ENCODE peak calls at places on chromosome 16, in seven cellular contexts. One of them, this sample, is unnamed.

GRCh38 chr16:50627419-50627818 is 53.7 kb downstream of the SNX20 start:
- DNase-seq in upper lobe of right lung: no peak
- DNase-seq in endothelial cell: no peak
- DNase-seq in B cell: peak
- DNase-seq in H9: peak
- DNase-seq in fibroblast of the aortic adventitia: peak
- DNase-seq in tibial nerve: no peak
- DNase-seq in this sample: no peak

GRCh38 chr16:67986949-67987348 is 6.7 kb upstream of the DPEP3 start:
- DNase-seq in upper lobe of right lung: no peak
- DNase-seq in tibial nerve: no peak
- DNase-seq in H9: no peak
- DNase-seq in endothelial cell: no peak
- DNase-seq in B cell: no peak
- DNase-seq in fibroblast of the aortic adventitia: no peak
- DNase-seq in this sample: no peak

GRCh38 chr16:50025544-50025931 is 513 bp downstream of the CNEP1R1 start:
- DNase-seq in tibial nerve: no peak
- DNase-seq in H9: no peak
- DNase-seq in upper lobe of right lung: no peak
- DNase-seq in endothelial cell: peak
- DNase-seq in B cell: no peak
- DNase-seq in fibroblast of the aortic adventitia: peak
- DNase-seq in this sample: no peak

GRCh38 chr16:3745751-3746355 is 28.5 kb upstream of the TRAP1 start:
- DNase-seq in H9: no peak
- DNase-seq in upper lobe of right lung: no peak
- DNase-seq in B cell: no peak
- DNase-seq in fibroblast of the aortic adventitia: peak
- DNase-seq in tibial nerve: no peak
- DNase-seq in endothelial cell: no peak
- DNase-seq in this sample: no peak

GRCh38 chr16:22098538-22099255 is 6.4 kb downstream of the VWA3A start:
- DNase-seq in upper lobe of right lung: no peak
- DNase-seq in fibroblast of the aortic adventitia: peak
- DNase-seq in H9: no peak
- DNase-seq in endothelial cell: no peak
- DNase-seq in tibial nerve: no peak
- DNase-seq in B cell: peak
- DNase-seq in this sample: peak

GRCh38 chr16:65154321-65154720 is 32.5 kb upstream of the CDH11 start:
- DNase-seq in fibroblast of the aortic adventitia: no peak
- DNase-seq in tibial nerve: no peak
- DNase-seq in H9: peak
- DNase-seq in B cell: no peak
- DNase-seq in upper lobe of right lung: no peak
- DNase-seq in endothelial cell: no peak
- DNase-seq in this sample: no peak

GRCh38 chr16:57299009-57299718 is 14.7 kb upstream of the PLLP start:
- DNase-seq in tibial nerve: no peak
- DNase-seq in H9: no peak
- DNase-seq in fibroblast of the aortic adventitia: no peak
- DNase-seq in B cell: no peak
- DNase-seq in upper lobe of right lung: no peak
- DNase-seq in endothelial cell: no peak
- DNase-seq in this sample: no peak

GRCh38 chr16:28187595-28188004 is 24.2 kb downstream of the XPO6 start:
- DNase-seq in H9: no peak
- DNase-seq in B cell: peak
- DNase-seq in fibroblast of the aortic adventitia: no peak
- DNase-seq in upper lobe of right lung: no peak
- DNase-seq in tibial nerve: no peak
- DNase-seq in endothelial cell: no peak
- DNase-seq in this sample: no peak

GRCh38 chr16:89545044-89545830 is 15.2 kb upstream of the RPL13 start:
- DNase-seq in upper lobe of right lung: no peak
- DNase-seq in fibroblast of the aortic adventitia: no peak
- DNase-seq in endothelial cell: no peak
- DNase-seq in tibial nerve: no peak
- DNase-seq in H9: no peak
- DNase-seq in B cell: no peak
- DNase-seq in this sample: no peak

GRCh38 chr16:89547291-89547690 is 13.2 kb upstream of the RPL13 start:
- DNase-seq in H9: no peak
- DNase-seq in fibroblast of the aortic adventitia: no peak
- DNase-seq in upper lobe of right lung: no peak
- DNase-seq in tibial nerve: no peak
- DNase-seq in B cell: no peak
- DNase-seq in endothelial cell: no peak
- DNase-seq in this sample: no peak

GRCh38 chr16:89545831-89546574 is 14.5 kb upstream of the RPL13 start:
- DNase-seq in upper lobe of right lung: peak
- DNase-seq in H9: no peak
- DNase-seq in endothelial cell: no peak
- DNase-seq in B cell: no peak
- DNase-seq in tibial nerve: no peak
- DNase-seq in fibroblast of the aortic adventitia: no peak
- DNase-seq in this sample: no peak

GRCh38 chr16:89547860-89548259 is 12.6 kb upstream of the RPL13 start:
- DNase-seq in H9: no peak
- DNase-seq in tibial nerve: no peak
- DNase-seq in upper lobe of right lung: no peak
- DNase-seq in B cell: no peak
- DNase-seq in fibroblast of the aortic adventitia: no peak
- DNase-seq in endothelial cell: no peak
- DNase-seq in this sample: no peak

DNA sequence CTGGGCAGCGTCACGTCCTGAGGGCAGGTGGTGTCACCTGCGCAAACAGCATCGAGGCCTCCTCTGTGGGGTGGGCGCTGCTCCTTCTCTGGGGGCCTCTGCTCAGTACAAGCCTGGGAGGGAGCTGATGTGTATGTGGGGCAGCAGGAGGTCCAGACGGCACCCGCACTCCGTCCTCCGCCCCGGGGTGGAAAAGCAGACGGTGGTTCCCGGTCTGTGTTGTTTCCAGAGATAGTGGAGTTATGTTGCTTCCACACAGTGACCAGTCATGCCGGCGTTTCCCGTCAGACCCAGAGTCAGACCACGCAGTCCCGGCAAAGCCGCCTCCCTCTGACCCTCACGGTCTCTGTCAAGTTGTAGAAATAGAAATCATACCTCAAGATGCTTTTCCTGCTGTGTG is 13.7 kb upstream of the RPL13 start:
- DNase-seq in B cell: no peak
- DNase-seq in endothelial cell: no peak
- DNase-seq in upper lobe of right lung: no peak
- DNase-seq in fibroblast of the aortic adventitia: no peak
- DNase-seq in H9: no peak
- DNase-seq in tibial nerve: no peak
- DNase-seq in this sample: no peak
- TF ChIP-seq CTCF in B cell: no peak
- TF ChIP-seq CTCF in endothelial cell: no peak
- TF ChIP-seq CTCF in upper lobe of right lung: no peak
- TF ChIP-seq CTCF in fibroblast of the aortic adventitia: no peak
- TF ChIP-seq CTCF in H9: no peak
- TF ChIP-seq CTCF in tibial nerve: no peak
- TF ChIP-seq CTCF in this sample: no peak

GRCh38 chr16:4826980-4827379 is 20.1 kb downstream of the GLYR1 start:
- DNase-seq in upper lobe of right lung: peak
- DNase-seq in fibroblast of the aortic adventitia: no peak
- DNase-seq in B cell: no peak
- DNase-seq in endothelial cell: no peak
- DNase-seq in H9: no peak
- DNase-seq in tibial nerve: no peak
- DNase-seq in this sample: no peak
- TF ChIP-seq CTCF in upper lobe of right lung: no peak
- TF ChIP-seq CTCF in fibroblast of the aortic adventitia: no peak
- TF ChIP-seq CTCF in B cell: no peak
- TF ChIP-seq CTCF in endothelial cell: no peak
- TF ChIP-seq CTCF in H9: no peak
- TF ChIP-seq CTCF in tibial nerve: no peak
- TF ChIP-seq CTCF in this sample: no peak

GRCh38 chr16:70472786-70473433 is 18.5 kb downstream of the FCSK start:
- DNase-seq in H9: no peak
- DNase-seq in endothelial cell: no peak
- DNase-seq in tibial nerve: no peak
- DNase-seq in B cell: no peak
- DNase-seq in upper lobe of right lung: no peak
- DNase-seq in fibroblast of the aortic adventitia: no peak
- DNase-seq in this sample: no peak

GRCh38 chr16:70475054-70475871 is 20.9 kb downstream of the FCSK start:
- DNase-seq in H9: no peak
- DNase-seq in endothelial cell: no peak
- DNase-seq in tibial nerve: no peak
- DNase-seq in B cell: no peak
- DNase-seq in upper lobe of right lung: no peak
- DNase-seq in fibroblast of the aortic adventitia: no peak
- DNase-seq in this sample: no peak

GRCh38 chr16:70474320-70475053 is 20.1 kb downstream of the FCSK start:
- DNase-seq in upper lobe of right lung: no peak
- DNase-seq in H9: no peak
- DNase-seq in endothelial cell: no peak
- DNase-seq in tibial nerve: no peak
- DNase-seq in B cell: no peak
- DNase-seq in fibroblast of the aortic adventitia: no peak
- DNase-seq in this sample: no peak

GRCh38 chr16:70470927-70471341 is 16.5 kb downstream of the FCSK start:
- DNase-seq in upper lobe of right lung: peak
- DNase-seq in H9: peak
- DNase-seq in tibial nerve: no peak
- DNase-seq in endothelial cell: peak
- DNase-seq in B cell: no peak
- DNase-seq in fibroblast of the aortic adventitia: peak
- DNase-seq in this sample: no peak

DNA sequence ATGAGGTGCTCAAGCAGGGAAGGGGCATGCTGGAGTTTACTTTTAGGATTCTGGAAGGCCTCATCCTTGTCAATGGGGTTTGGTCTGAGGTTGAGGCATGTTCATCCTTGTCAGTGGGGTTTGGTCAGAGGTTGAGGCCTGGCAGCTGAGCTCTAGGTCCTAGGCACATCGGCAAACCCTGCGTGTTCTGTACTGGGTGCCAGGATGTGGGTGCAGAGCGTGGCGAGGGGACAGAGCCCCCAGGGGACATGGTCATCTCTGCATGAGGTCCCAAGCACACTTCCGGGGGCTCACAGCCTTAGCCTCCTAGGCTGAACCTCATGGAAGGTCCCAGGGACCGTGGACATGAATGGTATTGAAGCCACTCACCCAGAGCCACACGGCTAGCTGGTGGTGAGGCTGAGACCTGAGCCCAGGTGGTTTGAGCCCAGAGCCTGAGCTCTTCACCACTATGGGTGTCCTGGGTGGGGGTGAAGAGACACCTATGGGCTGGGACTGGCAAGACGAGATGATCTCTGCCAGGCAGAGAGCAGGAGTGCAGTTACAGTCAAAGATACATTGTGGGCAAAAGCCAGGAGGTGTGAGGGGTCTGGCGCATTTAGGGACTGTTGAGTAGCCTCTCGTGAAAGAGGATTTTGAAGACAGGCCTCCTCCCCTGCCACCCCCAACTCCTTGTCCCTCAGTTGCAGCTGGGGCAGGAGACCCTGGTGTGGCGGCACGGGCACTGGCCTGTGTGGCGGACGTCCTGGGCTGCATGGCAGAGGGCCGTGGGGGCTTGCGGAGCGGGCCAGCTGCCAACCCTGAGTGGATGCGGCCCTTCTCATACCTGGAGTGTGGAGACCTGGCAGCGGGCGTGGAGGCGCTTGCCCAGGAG is 19.3 kb downstream of the FCSK start:
- DNase-seq in H9: no peak
- DNase-seq in fibroblast of the aortic adventitia: no peak
- DNase-seq in endothelial cell: no peak
- DNase-seq in upper lobe of right lung: no peak
- DNase-seq in tibial nerve: no peak
- DNase-seq in B cell: peak
- DNase-seq in this sample: no peak
- TF ChIP-seq CTCF in H9: no peak
- TF ChIP-seq CTCF in fibroblast of the aortic adventitia: no peak
- TF ChIP-seq CTCF in endothelial cell: no peak
- TF ChIP-seq CTCF in upper lobe of right lung: no peak
- TF ChIP-seq CTCF in tibial nerve: no peak
- TF ChIP-seq CTCF in B cell: no peak
- TF ChIP-seq CTCF in this sample: no peak

GRCh38 chr16:89557230-89557935 is 3.1 kb upstream of the RPL13 start:
- DNase-seq in upper lobe of right lung: peak
- DNase-seq in B cell: peak
- DNase-seq in fibroblast of the aortic adventitia: peak
- DNase-seq in H9: peak
- DNase-seq in endothelial cell: peak
- DNase-seq in tibial nerve: peak
- DNase-seq in this sample: no peak
- TF ChIP-seq CTCF in upper lobe of right lung: peak
- TF ChIP-seq CTCF in B cell: peak
- TF ChIP-seq CTCF in fibroblast of the aortic adventitia: peak
- TF ChIP-seq CTCF in H9: peak
- TF ChIP-seq CTCF in endothelial cell: peak
- TF ChIP-seq CTCF in tibial nerve: peak
- TF ChIP-seq CTCF in this sample: peak

GRCh38 chr16:80317132-80318098 is 223.4 kb upstream of the DYNLRB2 start:
- DNase-seq in tibial nerve: no peak
- DNase-seq in upper lobe of right lung: no peak
- DNase-seq in B cell: no peak
- DNase-seq in endothelial cell: no peak
- DNase-seq in fibroblast of the aortic adventitia: no peak
- DNase-seq in H9: peak
- DNase-seq in this sample: no peak
- TF ChIP-seq CTCF in tibial nerve: no peak
- TF ChIP-seq CTCF in upper lobe of right lung: peak
- TF ChIP-seq CTCF in B cell: no peak
- TF ChIP-seq CTCF in endothelial cell: peak
- TF ChIP-seq CTCF in fibroblast of the aortic adventitia: peak
- TF ChIP-seq CTCF in H9: peak
- TF ChIP-seq CTCF in this sample: peak

DNA sequence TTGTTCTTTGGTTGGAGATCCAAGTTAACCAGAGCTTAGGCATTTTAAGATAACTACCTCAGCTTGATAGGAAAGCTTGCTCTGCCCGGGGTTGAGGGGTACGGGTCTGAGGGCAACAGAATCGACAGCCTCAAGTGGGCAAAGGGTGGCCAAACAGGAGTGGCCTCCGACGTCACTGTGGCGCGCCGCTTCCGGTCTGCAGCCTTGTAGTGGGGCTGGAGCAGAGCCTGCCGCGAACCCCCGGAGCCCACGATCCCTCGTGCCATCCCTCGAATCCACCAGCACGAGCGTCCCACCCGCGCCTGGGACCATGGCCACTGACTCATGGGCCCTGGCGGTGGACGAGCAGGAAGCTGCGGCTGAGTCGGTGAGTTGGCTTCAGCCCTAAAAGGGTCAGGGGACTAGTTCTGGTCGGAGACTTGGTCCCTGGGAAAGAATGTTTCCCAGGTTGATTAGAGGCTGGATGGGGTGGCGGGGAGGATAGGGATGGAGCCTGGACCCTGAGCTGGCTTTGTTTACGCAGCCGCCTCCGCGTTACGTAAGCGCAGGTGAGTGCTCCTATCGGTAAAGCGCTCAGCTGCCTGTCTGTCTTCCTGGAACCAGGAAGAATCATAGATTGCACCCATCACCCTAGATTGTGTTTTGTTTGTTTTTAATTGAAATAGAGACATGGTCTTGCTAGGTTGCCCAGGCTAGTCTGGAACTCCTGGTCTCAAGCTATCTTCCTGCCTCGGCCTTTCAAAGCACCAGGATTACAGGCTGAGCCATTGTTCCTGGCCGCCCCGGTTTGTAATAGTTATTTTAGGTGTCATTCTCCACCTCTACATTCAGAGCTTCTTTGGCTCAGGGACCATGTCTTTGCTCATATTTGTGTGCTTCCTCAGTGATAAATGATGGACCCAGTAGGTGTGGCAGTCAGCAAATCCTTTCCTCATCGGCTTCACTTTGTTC is at the start of gene DDX19B:
- DNase-seq in endothelial cell: peak
- DNase-seq in upper lobe of right lung: peak
- DNase-seq in fibroblast of the aortic adventitia: peak
- DNase-seq in tibial nerve: peak
- DNase-seq in H9: peak
- DNase-seq in B cell: peak
- DNase-seq in this sample: no peak
- TF ChIP-seq CTCF in endothelial cell: no peak
- TF ChIP-seq CTCF in upper lobe of right lung: no peak
- TF ChIP-seq CTCF in fibroblast of the aortic adventitia: no peak
- TF ChIP-seq CTCF in tibial nerve: peak
- TF ChIP-seq CTCF in H9: no peak
- TF ChIP-seq CTCF in B cell: peak
- TF ChIP-seq CTCF in this sample: no peak